ENCODE peak calls at places on chromosomes 3 and 15, in five cellular contexts. Y, T, N, L and C are unnamed samples.

GRCh38 chr3:18681946-18682345 is 256.8 kb upstream of the SATB1 start:
- DNase-seq in Y (no peak), T (no peak), N (no peak), L (no peak), C (no peak)

GRCh38 chr3:95272791-95273190 is 1209.9 kb downstream of the NSUN3 start:
- DNase-seq in Y (no peak), T (no peak), N (no peak), L (no peak), C (no peak)

GRCh38 chr15:51322622-51323296 is 15.6 kb downstream of the CYP19A1 start:
- DNase-seq in Y (peak; percentile 31), T (no peak), N (peak; percentile 74), L (peak; percentile 28), C (no peak)

GRCh38 chr3:58656631-58657030 is 9.9 kb downstream of the FAM3D start:
- DNase-seq in Y (no peak), T (no peak), N (no peak), L (peak; percentile 3), C (no peak)

GRCh38 chr3:11631822-11632221 is 11.9 kb downstream of the VGLL4 start:
- DNase-seq in Y (no peak), T (no peak), N (no peak), L (no peak), C (no peak)

GRCh38 chr3:148315756-148316155 is 381.9 kb upstream of the AGTR1 start:
- DNase-seq in Y (no peak), T (no peak), N (no peak), L (no peak), C (no peak)

GRCh38 chr3:55629432-55629831 is 142.3 kb upstream of the WNT5A start:
- DNase-seq in Y (no peak), T (peak; percentile 92), N (peak; percentile 48), L (peak; percentile 89), C (peak; percentile 85)

GRCh38 chr15:72033711-72034110 is 84.2 kb downstream of the MYO9A start:
- DNase-seq in Y (no peak), T (no peak), N (peak; percentile 12), L (no peak), C (no peak)

GRCh38 chr3:179181993-179182551 is 33.9 kb downstream of the PIK3CA start:
- DNase-seq in Y (no peak), T (no peak), N (no peak), L (no peak), C (no peak)

GRCh38 chr3:135310317-135310716 is 515.3 kb downstream of the EPHB1 start:
- DNase-seq in Y (no peak), T (no peak), N (no peak), L (no peak), C (no peak)

GRCh38 chr15:51917493-51917892 is 54.1 kb downstream of the LEO1 start:
- DNase-seq in Y (peak; percentile 42), T (no peak), N (peak; percentile 44), L (no peak), C (no peak)

GRCh38 chr3:50330330-50330729 is 2.3 kb upstream of the TUSC2 start:
- DNase-seq in Y (no peak), T (no peak), N (no peak), L (no peak), C (no peak)

GRCh38 chr3:31550452-31551251 is 17.9 kb downstream of the STT3B start:
- DNase-seq in Y (peak; percentile 40), T (no peak), N (peak; percentile 44), L (no peak), C (no peak)

GRCh38 chr3:123935830-123936229 is 25.2 kb downstream of the CCDC14 start:
- DNase-seq in Y (no peak), T (no peak), N (no peak), L (no peak), C (no peak)

GRCh38 chr3:106176734-106177133 is 307.9 kb upstream of the CBLB start:
- DNase-seq in Y (peak; percentile 32), T (no peak), N (peak; percentile 32), L (no peak), C (no peak)

GRCh38 chr15:38883987-38884386 is 319.4 kb upstream of the RASGRP1 start:
- DNase-seq in Y (no peak), T (no peak), N (peak; percentile 47), L (no peak), C (no peak)

GRCh38 chr3:45145681-45146614 is at the start of gene CDCP1:
- DNase-seq in Y (no peak), T (peak; percentile 83), N (no peak), L (peak; percentile 78), C (peak; percentile 25)

GRCh38 chr3:139260041-139260486 is 83.8 kb upstream of the MRPS22 start:
- DNase-seq in Y (no peak), T (no peak), N (no peak), L (no peak), C (no peak)

GRCh38 chr3:127162947-127163645 is 29.8 kb upstream of the PRR23E start:
- DNase-seq in Y (no peak), T (no peak), N (peak; percentile 6), L (no peak), C (no peak)

GRCh38 chr3:66401157-66401550 is 99.7 kb downstream of the LRIG1 start:
- DNase-seq in Y (peak; percentile 34), T (no peak), N (no peak), L (no peak), C (no peak)

GRCh38 chr3:177598110-177598833 is 401.0 kb upstream of the TBL1XR1 start:
- DNase-seq in Y (no peak), T (no peak), N (peak; percentile 43), L (no peak), C (no peak)

DNA sequence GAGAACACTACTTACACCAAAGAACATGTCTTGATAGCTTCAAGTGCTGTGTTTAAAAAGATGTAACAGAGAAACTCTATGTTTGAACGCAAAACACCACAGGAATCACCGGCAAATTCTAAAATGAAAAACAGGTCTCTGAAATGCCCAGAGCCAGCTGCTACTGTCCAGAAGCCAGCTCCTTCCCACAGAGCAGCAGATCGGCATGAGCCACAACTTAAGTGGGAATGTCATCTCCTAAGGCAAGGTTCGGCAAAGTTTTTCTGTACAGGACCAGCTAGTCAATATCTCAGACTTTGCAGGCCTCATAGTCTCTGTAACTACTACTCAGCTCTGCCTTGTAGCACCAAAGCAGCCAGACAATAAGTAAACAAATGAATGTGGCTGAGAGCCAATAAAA is 4.9 kb downstream of the PLOD2 start:
- DNase-seq in Y (no peak), T (no peak), N (no peak), L (no peak), C (no peak)
- H3K4me3 ChIP-seq in Y (no peak overlapping the region), T (no peak overlapping the region), N (peak overlapping the region; percentile 79), L (no peak overlapping the region), C (no peak overlapping the region)

DNA sequence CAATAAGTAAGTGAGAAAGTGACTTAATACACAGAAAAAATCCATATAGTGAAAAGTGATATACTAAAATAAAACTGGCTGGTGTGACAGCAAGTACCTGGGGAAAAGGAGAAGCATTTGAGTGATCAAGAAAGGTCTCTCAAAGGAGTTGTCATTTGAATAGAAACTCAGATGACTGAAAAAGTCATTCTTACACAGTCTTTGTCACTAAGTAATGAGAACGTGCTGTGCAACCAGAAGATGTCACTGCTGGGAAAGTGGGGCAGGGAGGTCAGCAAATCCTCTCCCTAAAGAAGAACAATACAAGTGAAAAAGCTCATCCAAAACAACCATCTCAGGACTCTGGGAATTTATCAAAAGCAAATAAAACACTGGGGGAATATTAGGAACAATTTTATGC is 317.5 kb upstream of the TRIM42 start:
- DNase-seq in Y (no peak), T (no peak), N (no peak), L (no peak), C (no peak)
- TF ChIP-seq CTCF in Y (no peak), T (no peak), N (no peak), L (no peak), C (peak; percentile 25)

GRCh38 chr3:165549037-165549436 is 288.2 kb downstream of the BCHE start:
- DNase-seq in Y (no peak), T (no peak), N (no peak), L (no peak), C (no peak)
- H3K4me3 ChIP-seq in Y (no peak overlapping the region), T (no peak overlapping the region), N (no peak overlapping the region), L (no peak overlapping the region), C (no peak overlapping the region)

GRCh38 chr15:48084759-48085420 is 35.9 kb upstream of the SLC24A5 start:
- DNase-seq in Y (peak; percentile 68), T (no peak), N (peak; percentile 46), L (no peak), C (peak; percentile 47)
- TF ChIP-seq CTCF in Y (peak; percentile 62), T (peak; percentile 32), N (peak; percentile 55), L (peak; percentile 28), C (peak; percentile 67)

DNA sequence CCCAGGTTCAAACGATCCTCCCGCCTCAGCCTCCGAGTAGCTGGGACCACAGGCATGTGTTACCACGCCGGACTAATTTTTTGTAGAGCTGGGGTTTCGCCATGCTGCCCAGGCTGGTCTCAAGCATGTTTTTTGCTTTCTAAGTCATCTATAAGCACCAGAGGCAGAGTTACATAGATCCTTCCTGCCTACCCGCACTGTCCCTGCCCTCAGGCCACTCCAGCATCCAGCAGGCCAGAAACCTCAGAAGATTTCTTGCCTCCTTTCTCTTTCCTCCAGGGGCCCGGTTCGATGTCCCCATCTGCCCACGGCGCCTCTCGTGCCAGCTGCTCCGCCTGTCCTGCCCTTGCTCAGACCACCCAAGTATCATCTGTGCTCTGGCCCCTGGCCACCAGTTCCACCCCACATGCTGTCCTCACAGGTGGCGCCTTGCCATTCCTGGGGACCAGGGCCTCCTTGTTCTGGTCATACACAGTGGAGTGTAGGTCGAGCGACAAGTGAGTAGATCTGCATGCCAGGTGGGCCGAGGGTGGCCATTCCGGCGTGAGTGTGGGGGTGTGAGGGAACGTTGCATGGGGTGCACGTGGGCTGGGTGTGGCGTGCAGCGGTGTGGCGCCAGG is 27.3 kb downstream of the KLHDC8B start:
- DNase-seq in Y (no peak), T (no peak), N (no peak), L (no peak), C (no peak)
- H3K4me3 ChIP-seq in Y (no peak overlapping the region), T (no peak overlapping the region), N (no peak overlapping the region), L (no peak overlapping the region), C (no peak overlapping the region)

DNA sequence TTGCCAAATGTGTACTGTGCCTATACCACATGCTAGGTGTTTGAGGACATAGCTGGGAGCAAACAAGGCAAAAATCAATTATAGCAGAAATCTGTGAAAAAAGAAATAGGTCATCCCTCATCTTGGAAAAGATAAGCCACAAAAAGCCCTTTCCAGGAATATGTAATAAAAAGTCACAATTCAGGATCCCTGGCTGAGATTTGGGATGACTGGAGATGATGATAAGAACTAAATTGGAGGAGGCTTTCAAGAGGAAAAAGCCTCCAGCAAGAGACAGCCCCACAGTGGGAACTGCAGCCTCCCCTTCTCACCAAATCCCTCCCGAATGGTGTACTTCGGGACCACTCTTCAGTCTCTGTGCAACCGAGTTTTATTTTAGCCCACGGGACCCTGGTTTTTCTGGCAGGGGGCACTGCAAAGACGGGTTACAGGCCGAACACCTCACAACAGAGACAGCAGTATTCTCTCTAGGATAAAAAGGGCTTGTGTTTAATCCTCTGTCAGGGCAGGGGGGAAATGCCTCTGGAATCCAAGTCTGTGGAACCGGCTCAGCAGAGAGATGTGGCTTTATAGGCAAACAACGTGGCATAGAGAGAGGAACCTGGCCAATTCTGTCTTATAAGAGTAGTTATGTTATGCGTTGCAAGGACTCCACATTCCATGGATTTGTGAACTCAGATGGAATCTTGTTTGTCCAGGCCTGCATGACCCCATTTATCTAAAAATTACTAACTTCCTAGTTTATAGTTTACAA is 1.2 kb upstream of the LMCD1 start:
- DNase-seq in Y (no peak), T (no peak), N (peak; percentile 71), L (no peak), C (peak; percentile 81)
- TF ChIP-seq CTCF in Y (no peak), T (no peak), N (no peak), L (no peak), C (no peak)

GRCh38 chr3:180947761-180948390 is 35.4 kb downstream of the FXR1 start:
- DNase-seq in Y (peak; percentile 22), T (no peak), N (no peak), L (no peak), C (no peak)
- H3K4me3 ChIP-seq in Y (no peak overlapping the region), T (no peak overlapping the region), N (no peak overlapping the region), L (no peak overlapping the region), C (no peak overlapping the region)